ENCODE peak calls at places on chromosomes 11 and 22, in nine cellular contexts. O is astrocyte of the cerebellum; I is fibroblast of the aortic adventitia; P is fibroblast of lung; S is cardiac fibroblast; X is A549; N is IMR-90; J is GM06990; G is CD4-positive, alpha-beta T cell. U is an unnamed sample.

GRCh38 chr11:39192671-39193070 is 2266.8 kb downstream of the LRRC4C start:
- DNase-seq in O (no peak), I (no peak), P (no peak), S (no peak), X (no peak), N (no peak), J (no peak), G (no peak), U (no peak)

GRCh38 chr11:69310934-69311766 is 17.2 kb downstream of the MYEOV start:
- DNase-seq in O (no peak), I (no peak), P (no peak), S (no peak), X (no peak), N (no peak), J (no peak), G (no peak), U (peak)

GRCh38 chr11:17838102-17838501 is 103.5 kb downstream of the KCNC1 start:
- DNase-seq in O (no peak), I (no peak), P (no peak), S (no peak), X (no peak), N (no peak), J (no peak), G (no peak), U (no peak)

GRCh38 chr11:67270256-67271211 is 4.3 kb downstream of the GRK2 start:
- DNase-seq in O (no peak), I (no peak), P (no peak), S (peak), X (no peak), N (no peak), J (no peak), G (no peak), U (peak)

GRCh38 chr22:47154621-47155081 is 392.2 kb downstream of the TBC1D22A start:
- DNase-seq in O (peak), I (peak), P (peak), S (peak), X (no peak), N (peak), J (no peak), G (no peak), U (no peak)

GRCh38 chr11:62514151-62514550 is 32.5 kb downstream of the AHNAK start:
- DNase-seq in O (no peak), I (no peak), P (no peak), S (no peak), X (no peak), N (no peak), J (no peak), G (no peak), U (no peak)

GRCh38 chr11:124970925-124971324 is 16.9 kb downstream of the CCDC15 start:
- DNase-seq in O (no peak), I (peak), P (peak), S (peak), X (peak), N (peak), J (no peak), G (no peak), U (no peak)

GRCh38 chr11:17921620-17922473 is 91.0 kb downstream of the SERGEF start:
- DNase-seq in O (no peak), I (peak), P (peak), S (peak), X (no peak), N (peak), J (no peak), G (no peak), U (no peak)

GRCh38 chr11:38330578-38330977 is 1732.5 kb upstream of the RAG2 start:
- DNase-seq in O (no peak), I (no peak), P (no peak), S (no peak), X (no peak), N (no peak), J (no peak), G (no peak), U (no peak)

GRCh38 chr11:76579047-76579751 is 91.3 kb downstream of the LRRC32 start:
- DNase-seq in O (no peak), I (peak), P (no peak), S (peak), X (no peak), N (no peak), J (no peak), G (no peak), U (no peak)

GRCh38 chr11:16738949-16739262 is 459 bp downstream of the C11orf58 start:
- DNase-seq in O (no peak), I (no peak), P (no peak), S (no peak), X (no peak), N (no peak), J (no peak), G (no peak), U (no peak)

GRCh38 chr11:114233755-114234154 is 62.4 kb upstream of the NNMT start:
- DNase-seq in O (no peak), I (no peak), P (no peak), S (peak), X (no peak), N (peak), J (no peak), G (no peak), U (no peak)

GRCh38 chr22:27990879-27991278 is 71.8 kb upstream of the PITPNB start:
- DNase-seq in O (no peak), I (peak), P (no peak), S (peak), X (peak), N (peak), J (no peak), G (no peak), U (no peak)

GRCh38 chr11:68471360-68472340 is 11.1 kb downstream of the PPP6R3 start:
- DNase-seq in O (peak), I (peak), P (peak), S (peak), X (no peak), N (peak), J (no peak), G (no peak), U (no peak)

GRCh38 chr11:95296165-95296564 is 65.2 kb upstream of the SESN3 start:
- DNase-seq in O (no peak), I (no peak), P (peak), S (no peak), X (no peak), N (no peak), J (no peak), G (no peak), U (no peak)

GRCh38 chr11:117076941-117077659 is 21.1 kb downstream of the SIK3 start:
- DNase-seq in O (peak), I (no peak), P (no peak), S (no peak), X (no peak), N (no peak), J (no peak), G (no peak), U (no peak)

GRCh38 chr11:69284081-69284511 is 9.9 kb upstream of the MYEOV start:
- DNase-seq in O (no peak), I (peak), P (peak), S (no peak), X (no peak), N (no peak), J (no peak), G (no peak), U (no peak)

GRCh38 chr11:22516136-22516535 is 109.5 kb downstream of the FANCF start:
- DNase-seq in O (no peak), I (no peak), P (no peak), S (no peak), X (no peak), N (no peak), J (no peak), G (no peak), U (no peak)

GRCh38 chr11:61480936-61481335 is 27.6 kb upstream of the LRRC10B start:
- DNase-seq in O (no peak), I (no peak), P (no peak), S (peak), X (peak), N (no peak), J (no peak), G (no peak), U (no peak)

GRCh38 chr11:122209619-122210377 is 93.8 kb upstream of the BLID start:
- DNase-seq in O (peak), I (peak), P (peak), S (peak), X (peak), N (peak), J (no peak), G (no peak), U (no peak)

GRCh38 chr11:122210378-122210995 is 94.5 kb upstream of the BLID start:
- DNase-seq in O (no peak), I (peak), P (no peak), S (no peak), X (no peak), N (peak), J (no peak), G (no peak), U (no peak)

GRCh38 chr11:122207921-122208764 is 92.1 kb upstream of the BLID start:
- DNase-seq in O (no peak), I (peak), P (peak), S (peak), X (no peak), N (peak), J (no peak), G (no peak), U (no peak)

GRCh38 chr11:122205036-122205435 is 89.0 kb upstream of the BLID start:
- DNase-seq in O (no peak), I (peak), P (peak), S (no peak), X (no peak), N (no peak), J (no peak), G (no peak), U (no peak)

GRCh38 chr11:122207505-122207904 is 91.5 kb upstream of the BLID start:
- DNase-seq in O (peak), I (peak), P (peak), S (peak), X (no peak), N (peak), J (no peak), G (no peak), U (no peak)
- TF ChIP-seq CTCF in O (no peak), I (no peak), P (no peak), S (no peak), X (no peak), N (no peak), J (no peak), G (no peak), U (no peak)

DNA sequence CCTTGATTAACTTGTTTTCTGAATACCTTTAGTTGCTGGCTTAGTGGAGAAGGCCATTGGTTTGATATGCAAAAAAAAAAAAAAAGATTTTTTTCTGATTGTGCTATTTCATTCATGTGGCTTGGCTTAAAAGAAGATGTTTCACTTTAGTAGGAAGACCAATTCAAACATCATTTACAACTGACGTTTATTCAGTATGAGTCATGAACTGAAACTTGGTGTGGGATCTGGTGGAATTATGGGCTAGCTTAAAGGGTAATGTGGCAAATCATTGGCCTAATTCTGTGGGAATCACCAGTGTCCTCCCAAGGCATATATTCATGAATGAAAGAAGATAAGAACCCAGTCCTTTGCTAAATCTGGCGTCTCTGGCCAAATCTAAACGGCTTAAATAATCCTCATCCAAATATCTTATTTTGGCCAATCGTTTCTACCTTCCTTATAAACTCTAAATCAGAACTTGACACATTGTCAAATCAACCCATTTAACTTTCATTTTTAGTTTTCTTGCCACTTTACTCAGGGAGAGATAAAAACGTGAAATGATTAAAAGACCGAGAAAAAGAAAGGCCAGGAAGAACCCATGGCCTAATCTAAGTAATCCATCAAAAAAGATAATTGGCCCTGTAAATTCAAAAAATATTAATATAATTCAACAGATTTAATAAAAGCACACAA is 77.0 kb downstream of the DDIAS start:
- DNase-seq in O (peak), I (peak), P (peak), S (peak), X (peak), N (peak), J (no peak), G (no peak), U (no peak)
- TF ChIP-seq CTCF in O (no peak), I (no peak), P (no peak), S (no peak), X (no peak), N (no peak), J (no peak), G (no peak), U (no peak)

GRCh38 chr22:22076361-22076760 is 93.8 kb upstream of the TOP3B start:
- DNase-seq in O (no peak), I (no peak), P (no peak), S (no peak), X (no peak), N (no peak), J (no peak), G (no peak), U (no peak)

GRCh38 chr22:22073769-22074561 is 91.4 kb upstream of the TOP3B start:
- DNase-seq in O (no peak), I (no peak), P (no peak), S (no peak), X (no peak), N (no peak), J (no peak), G (no peak), U (no peak)

GRCh38 chr22:22076937-22077703 is 94.5 kb upstream of the TOP3B start:
- DNase-seq in O (no peak), I (peak), P (no peak), S (peak), X (no peak), N (peak), J (no peak), G (no peak), U (no peak)

GRCh38 chr22:22075382-22076163 is 93.0 kb upstream of the TOP3B start:
- DNase-seq in O (no peak), I (no peak), P (no peak), S (no peak), X (no peak), N (no peak), J (no peak), G (no peak), U (no peak)

DNA sequence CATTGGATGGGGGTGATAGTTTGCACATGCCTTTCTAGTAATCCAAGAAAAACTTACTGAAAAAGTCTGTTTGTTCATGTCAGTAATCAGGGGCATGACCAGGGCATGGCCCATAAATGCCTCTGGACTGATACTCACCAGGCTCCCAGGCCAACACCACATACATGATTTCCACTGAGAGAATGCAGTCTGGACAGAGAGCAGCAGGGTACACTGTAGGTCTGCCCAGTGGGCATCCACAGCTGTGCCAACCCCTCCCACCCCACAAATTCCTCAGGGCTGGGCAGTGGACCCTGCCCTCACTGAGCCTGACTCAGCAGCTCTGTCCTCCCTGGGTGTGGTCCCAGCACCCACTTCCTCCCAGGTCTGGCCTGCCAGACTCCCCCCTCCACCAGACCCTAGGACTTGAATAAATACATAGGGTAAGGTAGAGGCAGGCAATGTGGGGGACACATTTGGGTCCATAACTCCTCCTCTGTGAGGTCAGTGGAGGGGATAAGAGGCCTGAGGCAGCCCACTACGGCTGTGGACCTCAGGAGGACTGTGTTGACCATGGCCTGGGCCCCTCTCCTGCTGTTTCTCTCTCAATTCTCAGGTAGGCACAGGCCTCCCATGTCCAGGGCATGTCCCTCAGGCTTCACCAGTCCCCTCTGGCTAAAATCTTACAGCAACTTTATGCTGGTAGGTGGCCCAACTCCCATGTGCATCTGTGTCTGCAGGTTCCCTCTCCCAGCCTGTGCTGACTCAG is 92.2 kb upstream of the TOP3B start:
- DNase-seq in O (no peak), I (peak), P (no peak), S (peak), X (peak), N (no peak), J (no peak), G (no peak), U (no peak)
- TF ChIP-seq CTCF in O (no peak), I (no peak), P (no peak), S (no peak), X (no peak), N (no peak), J (no peak), G (no peak), U (no peak)

DNA sequence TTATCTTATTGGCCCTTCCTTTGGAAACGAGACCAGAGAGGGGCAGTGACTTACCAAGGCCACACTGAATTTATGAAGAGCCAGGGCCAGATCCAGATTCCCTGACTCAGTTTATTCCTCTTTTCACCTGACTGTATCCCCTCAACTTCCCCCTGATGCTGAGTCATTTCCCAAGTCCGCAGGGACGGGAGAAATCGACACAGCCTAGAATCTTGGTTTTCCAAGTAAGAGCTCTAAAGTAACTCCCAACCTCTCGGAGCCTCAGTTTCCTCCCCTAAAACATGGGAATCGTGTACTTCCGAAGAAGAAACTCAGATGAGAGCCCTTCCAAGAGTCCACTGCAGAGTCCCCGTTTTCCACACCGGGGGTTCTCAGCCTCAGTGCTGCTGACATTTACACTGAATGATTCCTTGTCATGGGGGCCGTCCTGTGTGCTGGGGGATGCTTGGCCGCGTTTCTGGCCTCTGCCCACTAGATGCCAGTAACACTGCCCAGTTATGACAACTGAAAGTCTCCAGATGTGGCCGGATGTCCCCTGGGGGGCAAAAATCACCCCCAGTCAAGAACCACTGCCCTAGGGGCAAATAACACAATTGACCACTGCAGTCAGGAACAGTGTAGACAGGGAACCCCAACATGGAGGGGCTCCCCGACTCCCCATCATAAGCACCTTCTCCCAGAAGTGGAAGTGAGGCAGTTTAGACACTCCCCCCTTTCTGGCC is 11.2 kb downstream of the MPST start:
- DNase-seq in O (no peak), I (no peak), P (no peak), S (no peak), X (no peak), N (no peak), J (no peak), G (no peak), U (no peak)
- TF ChIP-seq CTCF in O (no peak), I (no peak), P (no peak), S (no peak), X (no peak), N (no peak), J (peak), G (no peak), U (no peak)

DNA sequence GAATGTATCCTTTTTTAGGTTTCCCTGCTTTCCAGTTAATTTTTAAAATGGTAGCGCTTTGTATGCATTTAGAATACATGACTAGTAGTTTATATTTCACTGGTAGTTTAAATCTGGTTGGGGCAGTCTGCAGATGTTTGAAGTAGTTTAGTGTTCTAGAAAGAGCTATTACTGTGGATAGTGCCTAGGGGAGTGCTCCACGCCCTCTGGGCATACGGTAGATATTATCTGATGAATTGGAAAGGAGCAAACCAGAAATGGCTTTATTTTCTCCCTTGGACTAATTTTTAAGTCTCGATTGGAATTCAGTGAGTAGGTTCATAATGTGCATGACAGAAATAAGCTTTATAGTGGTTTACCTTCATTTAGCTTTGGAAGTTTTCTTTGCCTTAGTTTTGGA is 86.4 kb upstream of the BIRC3 start:
- DNase-seq in O (no peak), I (no peak), P (no peak), S (no peak), X (no peak), N (no peak), J (no peak), G (no peak), U (no peak)
- TF ChIP-seq CTCF in O (no peak), I (no peak), P (no peak), S (no peak), X (no peak), N (no peak), J (no peak), G (no peak), U (no peak)

DNA sequence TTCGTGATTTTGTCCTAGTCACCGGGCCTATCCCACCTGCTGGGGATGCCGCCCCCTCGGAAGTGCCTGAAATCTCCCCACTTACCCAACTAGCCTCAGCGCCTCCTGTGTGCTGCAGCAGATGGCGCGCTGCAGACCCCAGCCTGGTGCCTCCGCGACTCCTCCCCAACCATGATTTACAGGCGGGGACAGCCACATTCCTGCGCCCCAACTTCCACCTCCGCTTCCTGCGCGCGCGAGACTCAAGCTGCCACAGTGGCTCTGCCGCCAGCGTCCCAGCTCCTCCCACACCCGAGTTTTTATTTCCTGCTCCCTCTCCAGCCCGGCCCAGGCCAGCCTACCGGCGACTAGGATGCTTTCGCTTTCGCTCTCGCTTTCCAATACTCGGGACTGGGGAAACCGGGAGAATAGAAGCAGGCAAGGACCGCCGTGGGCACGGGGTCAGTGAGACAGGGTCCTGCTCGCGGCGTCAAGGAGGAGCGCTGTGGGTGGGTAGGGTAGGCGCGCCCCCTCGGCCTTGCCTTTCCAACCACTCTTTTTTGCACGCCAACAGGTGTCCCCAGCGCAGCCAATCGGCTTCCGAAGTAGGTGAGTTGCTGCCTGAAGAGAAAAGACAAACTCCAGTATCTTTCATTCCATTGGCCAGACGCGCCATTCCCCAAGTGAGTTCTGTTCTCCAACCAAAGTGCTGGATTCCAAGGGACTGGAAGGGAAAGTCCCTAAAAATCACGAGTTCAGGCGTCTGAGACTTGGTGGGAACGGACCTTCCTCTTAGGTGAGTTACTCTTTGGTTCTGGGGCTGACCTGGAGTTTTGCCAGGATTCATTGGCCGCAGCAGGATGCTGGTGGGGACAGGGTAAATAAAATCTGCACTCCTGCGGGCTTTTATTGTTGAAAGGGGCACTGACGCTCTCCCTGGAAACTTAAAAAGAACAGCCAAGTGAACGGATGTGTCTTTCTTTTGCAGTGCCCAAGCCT is at the start of gene FAM111A:
- DNase-seq in O (peak), I (peak), P (peak), S (peak), X (peak), N (peak), J (peak), G (peak), U (peak)
- TF ChIP-seq CTCF in O (peak), I (peak), P (no peak), S (peak), X (peak), N (peak), J (peak), G (no peak), U (no peak)

U was measured in CD14-positive monocyte.